ENCODE peak calls at places on chromosomes 5 and 9, in four cellular contexts. B is adrenal gland, M is foreskin fibroblast, F is gastrocnemius medialis. T is an unnamed sample.

GRCh38 chr9:69573666-69574456 is 98.3 kb downstream of the APBA1 start:
- DNase-seq in B (no peak), F (no peak), M (peak; percentile 41), T (no peak)

GRCh38 chr9:29211681-29212589 is 1638.7 kb upstream of the C9orf72 start:
- DNase-seq in F (no peak), B (peak; percentile 35), M (peak; percentile 0), T (no peak)

GRCh38 chr9:121326130-121326838 is 43.8 kb downstream of the STOM start:
- DNase-seq in F (peak; percentile 91), M (peak; percentile 52), B (peak; percentile 72), T (peak; percentile 95)

GRCh38 chr5:14663734-14664269 is 716 bp upstream of the OTULIN start:
- DNase-seq in M (no peak), B (peak; percentile 33), F (no peak), T (no peak)

GRCh38 chr5:103452666-103453065 is 109.9 kb downstream of the NUDT12 start:
- DNase-seq in M (peak; percentile 58), B (no peak), F (no peak), T (no peak)

GRCh38 chr5:117999939-118000549 is 988.3 kb downstream of the DTWD2 start:
- DNase-seq in M (no peak), B (no peak), F (no peak), T (no peak)

GRCh38 chr9:35490155-35490909 is 421 bp downstream of the RUSC2 start:
- DNase-seq in M (no peak), B (peak; percentile 60), F (peak; percentile 51), T (no peak)

GRCh38 chr9:23555849-23556248 is 270.2 kb downstream of the ELAVL2 start:
- DNase-seq in M (no peak), B (no peak), F (no peak), T (no peak)

GRCh38 chr9:105299190-105299854 is 54.9 kb downstream of the SLC44A1 start:
- DNase-seq in M (peak; percentile 96), B (peak; percentile 29), F (no peak), T (no peak)

GRCh38 chr5:107570805-107571531 is 99.8 kb downstream of the EFNA5 start:
- DNase-seq in F (peak; percentile 59), B (no peak), M (no peak), T (no peak)

GRCh38 chr5:38783011-38783551 is 62.7 kb upstream of the OSMR start:
- DNase-seq in M (peak; percentile 94), F (peak; percentile 46), B (no peak), T (no peak)

GRCh38 chr5:180439911-180440769 is 54.0 kb upstream of the CNOT6 start:
- DNase-seq in B (no peak), M (no peak), F (no peak), T (no peak)

GRCh38 chr5:158284242-158284641 is 425.3 kb upstream of the CLINT1 start:
- DNase-seq in M (no peak), F (no peak), B (no peak), T (no peak)

GRCh38 chr9:109101810-109102209 is 17.9 kb downstream of the TMEM245 start:
- DNase-seq in M (peak; percentile 29), B (no peak), F (no peak), T (no peak)

GRCh38 chr9:122126340-122127333 is 32.9 kb downstream of the NDUFA8 start:
- DNase-seq in B (no peak), M (peak; percentile 50), F (no peak), T (no peak)

GRCh38 chr9:87672586-87672985 is 53.3 kb upstream of the CTSL start:
- DNase-seq in F (no peak), B (no peak), M (no peak), T (no peak)
- H3K4me3 ChIP-seq in F (no peak overlapping the region), B (no peak overlapping the region), M (no peak overlapping the region), T (no peak overlapping the region)

DNA sequence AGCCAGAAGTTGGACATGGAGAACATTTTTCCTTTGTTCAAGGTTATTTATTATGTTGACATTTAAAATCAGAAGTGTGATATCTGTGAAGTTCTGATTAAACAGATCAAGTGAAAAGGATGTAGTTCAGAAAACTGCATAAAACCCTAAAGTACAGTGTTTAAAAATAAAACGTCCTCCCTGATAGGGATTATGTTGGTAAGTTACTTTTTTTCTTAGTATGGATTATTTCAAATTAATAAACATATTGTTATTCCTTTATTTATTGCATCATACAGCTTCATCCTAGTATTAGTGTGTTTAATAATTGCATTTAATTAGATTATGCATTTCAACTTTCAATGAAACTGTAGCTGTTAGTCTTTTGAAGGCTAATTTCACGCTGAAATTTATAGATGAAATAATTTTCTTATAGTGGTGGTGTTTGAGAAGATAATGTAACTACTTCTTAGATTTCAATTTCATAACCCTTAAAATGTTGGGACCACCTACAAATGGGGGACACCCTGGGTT is 157.9 kb upstream of the DMRT1 start:
- DNase-seq in M (no peak), F (no peak), B (no peak), T (no peak)
- H3K4me3 ChIP-seq in M (no peak overlapping the region), F (no peak overlapping the region), B (no peak overlapping the region), T (peak overlapping the region; percentile 69)

GRCh38 chr5:60843693-60844428 is at the start of gene ELOVL7:
- DNase-seq in B (peak; percentile 50), M (peak; percentile 21), F (no peak), T (no peak)
- H3K4me3 ChIP-seq in B (peak within 1 kb of the TSS; percentile 33), M (peak within 1 kb of the TSS; percentile 47), F (peak within 1 kb of the TSS; percentile 56), T (peak within 1 kb of the TSS; percentile 78)

GRCh38 chr9:114372971-114373591 is 14.7 kb downstream of the AKNA start:
- DNase-seq in B (peak; percentile 55), M (no peak), F (peak; percentile 61), T (no peak)
- H3K4me3 ChIP-seq in B (no peak overlapping the region), M (no peak overlapping the region), F (no peak overlapping the region), T (no peak overlapping the region)

GRCh38 chr5:150139334-150139733 is 16.3 kb downstream of the PDGFRB start:
- DNase-seq in B (no peak), M (no peak), F (no peak), T (no peak)
- H3K4me3 ChIP-seq in B (no peak overlapping the region), M (no peak overlapping the region), F (no peak overlapping the region), T (peak overlapping the region; percentile 63)

GRCh38 chr5:167463939-167464338 is 827.5 kb upstream of the WWC1 start:
- DNase-seq in F (no peak), M (no peak), B (no peak), T (no peak)
- H3K4me3 ChIP-seq in F (no peak overlapping the region), M (no peak overlapping the region), B (no peak overlapping the region), T (no peak overlapping the region)

GRCh38 chr5:169637856-169638190 is 748 bp downstream of the DOCK2 start:
- DNase-seq in B (no peak), F (no peak), M (no peak), T (no peak)

GRCh38 chr5:169635933-169636332 is 1.1 kb upstream of the DOCK2 start:
- DNase-seq in F (no peak), M (no peak), B (no peak), T (no peak)

GRCh38 chr5:169636477-169637084 is 494 bp upstream of the DOCK2 start:
- DNase-seq in M (no peak), B (no peak), F (no peak), T (no peak)

GRCh38 chr5:169634606-169635005 is 2.5 kb upstream of the DOCK2 start:
- DNase-seq in B (no peak), F (no peak), M (no peak), T (no peak)

GRCh38 chr5:169637085-169637855 is at the start of gene DOCK2:
- DNase-seq in M (no peak), B (peak; percentile 48), F (peak; percentile 29), T (no peak)
- H3K4me3 ChIP-seq in M (peak within 1 kb of the TSS; percentile 30), B (no peak within 1 kb of the TSS), F (peak within 1 kb of the TSS; percentile 9), T (peak within 1 kb of the TSS; percentile 69)